ENCODE peak calls at places on chromosomes 7 and 10, in ten cellular contexts. V is foreskin fibroblast, Q is GM13976, B is GM23338, A is fibroblast of the aortic adventitia, F is H1, S is kidney epithelial cell, W is HCT116, M is heart right ventricle, N is HFFc6. U is an unnamed sample.

GRCh38 chr10:78433722-78434535 is 400.3 kb downstream of the RPS24 start:
- DNase-seq in N (no peak), A (no peak), Q (no peak), B (no peak), V (no peak), W (no peak), M (no peak), S (no peak), F (no peak), U (no peak)

GRCh38 chr10:102368072-102368471 is 27.4 kb upstream of the NFKB2 start:
- DNase-seq in W (no peak), Q (no peak), A (no peak), M (no peak), N (no peak), F (no peak), S (peak), V (no peak), B (no peak), U (no peak)

GRCh38 chr7:30274641-30275040 is 9.8 kb upstream of the ZNRF2 start:
- DNase-seq in B (no peak), S (no peak), M (no peak), W (no peak), Q (no peak), V (no peak), F (no peak), A (no peak), N (no peak), U (no peak)

GRCh38 chr7:138030679-138031351 is 28.9 kb upstream of the CREB3L2 start:
- DNase-seq in F (no peak), Q (no peak), V (peak), M (no peak), B (no peak), W (no peak), A (no peak), S (no peak), N (no peak), U (no peak)

GRCh38 chr10:72330059-72330426 is 24.7 kb downstream of the DNAJB12 start:
- DNase-seq in B (no peak), N (no peak), A (no peak), M (no peak), Q (no peak), W (no peak), F (no peak), V (no peak), S (no peak), U (no peak)

GRCh38 chr7:129389829-129390228 is 44.4 kb upstream of the STRIP2 start:
- DNase-seq in V (no peak), A (no peak), W (no peak), N (no peak), B (no peak), M (no peak), Q (no peak), S (no peak), F (no peak), U (no peak)

GRCh38 chr7:140673063-140673769 is 471 bp downstream of the ADCK2 start:
- DNase-seq in A (no peak), V (peak), B (peak), W (no peak), F (no peak), S (no peak), Q (peak), M (peak), N (no peak), U (peak)

GRCh38 chr10:89515031-89515841 is 20.2 kb downstream of the SLC16A12 start:
- DNase-seq in B (peak), Q (no peak), N (peak), S (peak), W (no peak), F (no peak), M (peak), V (peak), A (peak), U (no peak)

GRCh38 chr10:103145046-103145445 is 48.0 kb downstream of the NT5C2 start:
- DNase-seq in S (no peak), F (no peak), V (peak), M (no peak), W (no peak), N (peak), Q (no peak), B (no peak), A (peak), U (no peak)

GRCh38 chr7:90797596-90797995 is 201.5 kb downstream of the CDK14 start:
- DNase-seq in N (no peak), M (no peak), V (no peak), Q (no peak), W (no peak), A (no peak), F (no peak), B (no peak), S (no peak), U (no peak)

GRCh38 chr10:113058175-113058961 is 108.3 kb downstream of the TCF7L2 start:
- DNase-seq in M (no peak), V (peak), Q (no peak), F (no peak), B (peak), W (no peak), S (no peak), A (peak), N (peak), U (no peak)

GRCh38 chr7:132292803-132293202 is 283.5 kb downstream of the PLXNA4 start:
- DNase-seq in V (no peak), S (no peak), A (no peak), B (no peak), M (no peak), N (no peak), W (no peak), Q (no peak), F (no peak), U (no peak)

GRCh38 chr7:33743594-33743993 is 161.7 kb upstream of the BMPER start:
- DNase-seq in N (no peak), Q (no peak), F (no peak), M (no peak), W (no peak), A (peak), S (no peak), B (no peak), V (peak), U (no peak)

GRCh38 chr7:51141451-51141971 is 175.1 kb downstream of the COBL start:
- DNase-seq in Q (no peak), A (peak), F (no peak), V (peak), M (no peak), S (no peak), W (no peak), B (peak), N (peak), U (peak)

GRCh38 chr10:3701490-3701889 is 83.5 kb downstream of the KLF6 start:
- DNase-seq in B (no peak), S (no peak), M (no peak), W (no peak), N (no peak), Q (no peak), A (peak), F (no peak), V (no peak), U (no peak)

GRCh38 chr10:27838291-27838690 is 92.7 kb upstream of the MKX start:
- DNase-seq in S (no peak), W (no peak), V (no peak), Q (no peak), M (no peak), B (no peak), A (no peak), F (no peak), N (peak), U (no peak)

GRCh38 chr7:28625446-28625845 is 213.1 kb downstream of the CREB5 start:
- DNase-seq in Q (no peak), W (no peak), V (no peak), N (no peak), S (no peak), M (no peak), B (no peak), A (peak), F (no peak), U (no peak)

GRCh38 chr7:148721390-148721789 is 22.7 kb downstream of the CUL1 start:
- DNase-seq in N (no peak), W (no peak), M (no peak), Q (no peak), B (no peak), A (no peak), V (no peak), S (no peak), F (no peak), U (no peak)

GRCh38 chr10:98302711-98303365 is 34.8 kb upstream of the LOXL4 start:
- DNase-seq in W (no peak), F (no peak), M (no peak), S (no peak), B (no peak), Q (no peak), N (no peak), A (no peak), V (no peak), U (no peak)

GRCh38 chr10:56142092-56142728 is 218.8 kb downstream of the ZWINT start:
- DNase-seq in F (no peak), S (no peak), N (no peak), W (no peak), B (no peak), Q (peak), V (no peak), M (no peak), A (no peak), U (peak)

GRCh38 chr10:86019141-86019540 is 347.5 kb downstream of the GRID1 start:
- DNase-seq in F (no peak), A (no peak), W (no peak), N (no peak), V (no peak), Q (no peak), M (no peak), S (no peak), B (no peak), U (no peak)

GRCh38 chr7:100044719-100045118 is 4.9 kb upstream of the ZSCAN21 start:
- DNase-seq in F (no peak), M (no peak), W (no peak), A (no peak), V (no peak), N (no peak), Q (peak), S (no peak), B (no peak), U (no peak)

GRCh38 chr7:101436226-101436745 is 73.6 kb downstream of the COL26A1 start:
- DNase-seq in M (no peak), W (no peak), Q (no peak), V (no peak), F (no peak), A (no peak), N (no peak), B (no peak), S (no peak), U (no peak)

GRCh38 chr7:91995391-91995790 is 54.7 kb downstream of the AKAP9 start:
- DNase-seq in W (no peak), N (no peak), M (no peak), F (no peak), V (no peak), A (no peak), S (no peak), B (no peak), Q (peak), U (no peak)

GRCh38 chr7:135258585-135258984 is 24.9 kb downstream of the STRA8 start:
- DNase-seq in M (no peak), B (no peak), S (no peak), N (no peak), W (no peak), Q (no peak), A (no peak), V (no peak), F (no peak), U (no peak)

GRCh38 chr7:34454381-34454780 is 203.6 kb upstream of the NPSR1 start:
- DNase-seq in S (no peak), V (no peak), N (no peak), W (no peak), Q (no peak), B (peak), F (no peak), M (no peak), A (no peak), U (no peak)

GRCh38 chr10:69960606-69961167 is 92.0 kb upstream of the MACROH2A2 start:
- DNase-seq in N (no peak), M (no peak), V (no peak), B (no peak), S (no peak), A (no peak), F (no peak), Q (no peak), W (no peak), U (no peak)

GRCh38 chr7:106820321-106821217 is 44.5 kb upstream of the PIK3CG start:
- DNase-seq in F (no peak), V (no peak), Q (no peak), W (no peak), A (no peak), S (no peak), N (no peak), B (no peak), M (no peak), U (no peak)

GRCh38 chr10:71128311-71129010 is 83.9 kb upstream of the UNC5B start:
- DNase-seq in M (peak), V (peak), N (no peak), S (no peak), F (no peak), A (peak), Q (no peak), W (no peak), B (no peak), U (no peak)

GRCh38 chr10:103814626-103815370 is 40.6 kb downstream of the SH3PXD2A start:
- DNase-seq in W (no peak), F (no peak), B (no peak), N (no peak), A (no peak), M (no peak), Q (no peak), V (peak), S (no peak), U (no peak)

GRCh38 chr7:75872073-75872782 is 6.6 kb upstream of the RHBDD2 start:
- DNase-seq in W (no peak), N (peak), S (no peak), A (peak), M (peak), B (no peak), F (no peak), V (peak), Q (no peak), U (no peak)

GRCh38 chr7:101154693-101155102 is 422 bp downstream of the AP1S1 start:
- DNase-seq in M (no peak), F (no peak), Q (no peak), N (no peak), W (no peak), B (peak), S (no peak), A (no peak), V (no peak), U (no peak)

DNA sequence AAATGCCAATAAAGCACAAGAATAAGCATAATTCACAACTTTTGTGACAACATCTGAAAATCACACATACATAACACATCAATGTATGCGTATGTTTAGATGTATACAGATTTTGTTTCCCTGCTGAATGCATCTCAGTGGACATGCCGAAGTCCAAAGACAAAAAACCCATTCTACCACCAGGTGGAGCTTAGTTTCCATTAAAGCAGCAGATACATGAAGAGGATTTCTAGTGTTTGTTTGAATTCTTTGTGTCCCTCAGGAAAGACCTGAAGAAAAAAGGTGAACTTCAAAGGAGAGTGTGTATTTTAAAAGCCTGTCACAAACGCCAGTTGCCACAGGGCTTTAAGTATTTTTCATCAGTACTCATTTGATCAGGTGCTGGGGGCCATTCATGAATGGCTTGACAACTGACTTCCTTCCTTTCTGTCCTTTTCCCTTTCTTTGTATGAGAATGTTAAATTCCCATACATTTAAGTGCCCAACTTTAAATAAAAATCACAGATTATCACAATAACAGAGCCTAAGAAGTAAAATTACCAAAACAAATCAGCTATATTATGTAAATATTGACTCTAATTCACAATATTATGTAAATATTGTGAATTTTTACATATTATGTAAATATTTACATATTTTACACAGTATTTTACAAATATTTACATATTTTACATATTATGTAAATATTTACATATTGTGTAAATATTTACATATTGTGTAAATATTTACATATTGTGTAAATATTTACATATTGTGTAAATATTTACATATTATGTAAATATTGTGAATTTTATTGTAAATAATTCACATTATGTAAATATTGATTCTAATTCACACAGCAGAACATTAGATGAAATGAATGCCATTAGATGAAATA is 343.0 kb downstream of the CRPPA start:
- DNase-seq in F (no peak), M (peak), A (peak), B (peak), V (peak), Q (peak), S (peak), N (peak), W (peak), U (peak)
- TF ChIP-seq CTCF in F (peak), M (peak), A (peak), B (peak), V (peak), Q (peak), S (peak), N (peak), W (peak), U (peak)

DNA sequence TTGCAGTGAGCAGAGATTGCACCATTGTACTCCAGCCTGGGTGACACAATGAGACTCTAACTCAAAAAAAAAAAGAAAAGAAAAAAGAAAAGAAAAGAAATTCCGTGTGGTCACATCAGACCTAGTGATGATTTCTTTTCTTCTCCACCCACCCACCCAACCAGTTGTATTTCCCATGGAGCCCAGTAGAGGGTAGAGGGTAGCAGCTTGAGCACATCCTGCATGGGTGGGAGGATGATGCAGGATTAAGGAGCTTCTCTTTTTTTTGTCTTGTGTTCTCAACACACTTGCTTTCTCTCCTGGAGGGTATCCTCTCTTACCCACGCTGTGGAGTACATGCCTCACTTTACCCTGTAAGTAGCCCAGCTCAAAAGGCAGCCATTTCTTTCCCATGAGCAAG is 118.6 kb upstream of the CARD11 start:
- DNase-seq in M (no peak), A (peak), F (no peak), S (no peak), Q (no peak), N (no peak), W (no peak), B (peak), V (no peak), U (peak)
- TF ChIP-seq CTCF in M (peak), A (peak), F (peak), S (no peak), Q (no peak), N (no peak), W (no peak), B (peak), V (no peak), U (peak)

GRCh38 chr10:5589963-5590511 is 65.3 kb downstream of the CALML3 start:
- DNase-seq in V (peak), S (no peak), A (peak), Q (no peak), W (no peak), N (peak), F (no peak), M (no peak), B (no peak), U (peak)
- TF ChIP-seq CTCF in V (peak), S (peak), A (peak), Q (no peak), W (no peak), N (peak), F (no peak), M (no peak), B (peak), U (no peak)

DNA sequence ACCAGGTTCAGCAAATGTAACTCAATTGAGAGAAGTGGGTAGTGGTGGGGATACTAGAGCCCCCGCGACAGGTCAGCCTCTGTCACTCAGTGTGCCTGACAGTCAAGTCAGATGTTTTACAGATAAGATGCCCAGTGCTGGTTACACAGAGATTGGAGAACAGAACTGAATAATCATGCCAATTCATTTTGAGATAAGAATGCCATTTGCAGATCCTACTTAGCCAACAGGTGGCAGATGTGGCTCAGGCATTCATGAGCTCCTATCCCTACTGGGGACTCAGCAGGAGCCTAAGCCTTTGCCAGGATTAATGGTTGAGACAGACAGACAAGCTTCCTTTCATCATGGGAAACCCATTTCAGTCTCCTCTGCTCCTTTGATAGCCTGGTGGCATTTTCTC is 137.8 kb downstream of the MAPK8 start:
- DNase-seq in Q (peak), N (peak), M (no peak), W (peak), V (peak), A (peak), F (no peak), B (peak), S (no peak), U (peak)
- TF ChIP-seq CTCF in Q (no peak), N (peak), M (peak), W (peak), V (peak), A (no peak), F (peak), B (peak), S (peak), U (peak)

GRCh38 chr7:112069879-112070321 is 136.3 kb downstream of the DOCK4 start:
- DNase-seq in W (no peak), V (peak), N (no peak), M (no peak), B (no peak), F (no peak), S (no peak), A (no peak), Q (no peak), U (no peak)
- TF ChIP-seq CTCF in W (no peak), V (no peak), N (no peak), M (no peak), B (no peak), F (no peak), S (no peak), A (no peak), Q (no peak), U (no peak)

U was measured in NB4.